ENCODE peak calls at places on chromosomes 12 and 14, in eight cellular contexts. One of them, this sample, is unnamed.

GRCh38 chr14:103898204-103898603 is 30.1 kb upstream of the TDRD9 start:
- DNase-seq in activated CD4-positive, alpha-beta T cell treated with anti-CD3 and anti-CD28 coated beads, Interleukin-2, amount 50 U/mL, for 1 hour: no peak
- DNase-seq in Caco-2: no peak
- DNase-seq in GM19239: no peak
- DNase-seq in A549: no peak
- DNase-seq in GM12892: no peak
- DNase-seq in stimulated activated CD4-positive, alpha-beta T cell treated with anti-CD3 and anti-CD28 coated beads, Interleukin-4, amount 100 ng/mL, for 48 hours: no peak
- DNase-seq in HS-5: no peak
- DNase-seq in this sample: no peak

GRCh38 chr12:119363490-119363889 is 29.0 kb downstream of the CCDC60 start:
- DNase-seq in activated CD4-positive, alpha-beta T cell treated with anti-CD3 and anti-CD28 coated beads, Interleukin-2, amount 50 U/mL, for 1 hour: no peak
- DNase-seq in Caco-2: no peak
- DNase-seq in GM19239: no peak
- DNase-seq in A549: no peak
- DNase-seq in GM12892: no peak
- DNase-seq in stimulated activated CD4-positive, alpha-beta T cell treated with anti-CD3 and anti-CD28 coated beads, Interleukin-4, amount 100 ng/mL, for 48 hours: no peak
- DNase-seq in HS-5: no peak
- DNase-seq in this sample: no peak

GRCh38 chr12:41983896-41984295 is 160.8 kb downstream of the GXYLT1 start:
- DNase-seq in activated CD4-positive, alpha-beta T cell treated with anti-CD3 and anti-CD28 coated beads, Interleukin-2, amount 50 U/mL, for 1 hour: no peak
- DNase-seq in Caco-2: no peak
- DNase-seq in GM19239: no peak
- DNase-seq in A549: no peak
- DNase-seq in GM12892: no peak
- DNase-seq in stimulated activated CD4-positive, alpha-beta T cell treated with anti-CD3 and anti-CD28 coated beads, Interleukin-4, amount 100 ng/mL, for 48 hours: no peak
- DNase-seq in HS-5: no peak
- DNase-seq in this sample: no peak

GRCh38 chr12:51388826-51389225 is 2.4 kb downstream of the GALNT6 start:
- DNase-seq in activated CD4-positive, alpha-beta T cell treated with anti-CD3 and anti-CD28 coated beads, Interleukin-2, amount 50 U/mL, for 1 hour: no peak
- DNase-seq in Caco-2: no peak
- DNase-seq in GM19239: no peak
- DNase-seq in A549: no peak
- DNase-seq in GM12892: no peak
- DNase-seq in stimulated activated CD4-positive, alpha-beta T cell treated with anti-CD3 and anti-CD28 coated beads, Interleukin-4, amount 100 ng/mL, for 48 hours: no peak
- DNase-seq in HS-5: no peak
- DNase-seq in this sample: no peak

GRCh38 chr12:113831016-113831415 is 135.1 kb downstream of the RBM19 start:
- DNase-seq in activated CD4-positive, alpha-beta T cell treated with anti-CD3 and anti-CD28 coated beads, Interleukin-2, amount 50 U/mL, for 1 hour: no peak
- DNase-seq in Caco-2: no peak
- DNase-seq in GM19239: no peak
- DNase-seq in A549: no peak
- DNase-seq in GM12892: no peak
- DNase-seq in stimulated activated CD4-positive, alpha-beta T cell treated with anti-CD3 and anti-CD28 coated beads, Interleukin-4, amount 100 ng/mL, for 48 hours: no peak
- DNase-seq in HS-5: peak
- DNase-seq in this sample: no peak

GRCh38 chr12:102114212-102114611 is 5.7 kb downstream of the NUP37 start:
- DNase-seq in activated CD4-positive, alpha-beta T cell treated with anti-CD3 and anti-CD28 coated beads, Interleukin-2, amount 50 U/mL, for 1 hour: no peak
- DNase-seq in Caco-2: no peak
- DNase-seq in GM19239: no peak
- DNase-seq in A549: no peak
- DNase-seq in GM12892: no peak
- DNase-seq in stimulated activated CD4-positive, alpha-beta T cell treated with anti-CD3 and anti-CD28 coated beads, Interleukin-4, amount 100 ng/mL, for 48 hours: no peak
- DNase-seq in HS-5: no peak
- DNase-seq in this sample: no peak

GRCh38 chr12:94057262-94058151 is 90.9 kb upstream of the PLXNC1 start:
- DNase-seq in activated CD4-positive, alpha-beta T cell treated with anti-CD3 and anti-CD28 coated beads, Interleukin-2, amount 50 U/mL, for 1 hour: no peak
- DNase-seq in Caco-2: peak
- DNase-seq in GM19239: no peak
- DNase-seq in A549: no peak
- DNase-seq in GM12892: no peak
- DNase-seq in stimulated activated CD4-positive, alpha-beta T cell treated with anti-CD3 and anti-CD28 coated beads, Interleukin-4, amount 100 ng/mL, for 48 hours: no peak
- DNase-seq in HS-5: no peak
- DNase-seq in this sample: no peak

GRCh38 chr12:25970916-25971674 is 12.6 kb downstream of the RASSF8 start:
- DNase-seq in activated CD4-positive, alpha-beta T cell treated with anti-CD3 and anti-CD28 coated beads, Interleukin-2, amount 50 U/mL, for 1 hour: no peak
- DNase-seq in Caco-2: no peak
- DNase-seq in GM19239: no peak
- DNase-seq in A549: no peak
- DNase-seq in GM12892: no peak
- DNase-seq in stimulated activated CD4-positive, alpha-beta T cell treated with anti-CD3 and anti-CD28 coated beads, Interleukin-4, amount 100 ng/mL, for 48 hours: no peak
- DNase-seq in HS-5: no peak
- DNase-seq in this sample: no peak

GRCh38 chr14:105005929-105006830 is 14.7 kb downstream of the CDCA4 start:
- DNase-seq in activated CD4-positive, alpha-beta T cell treated with anti-CD3 and anti-CD28 coated beads, Interleukin-2, amount 50 U/mL, for 1 hour: no peak
- DNase-seq in Caco-2: no peak
- DNase-seq in GM19239: no peak
- DNase-seq in A549: no peak
- DNase-seq in GM12892: no peak
- DNase-seq in stimulated activated CD4-positive, alpha-beta T cell treated with anti-CD3 and anti-CD28 coated beads, Interleukin-4, amount 100 ng/mL, for 48 hours: no peak
- DNase-seq in HS-5: no peak
- DNase-seq in this sample: no peak

GRCh38 chr12:89251326-89252237 is 100.7 kb downstream of the DUSP6 start:
- DNase-seq in activated CD4-positive, alpha-beta T cell treated with anti-CD3 and anti-CD28 coated beads, Interleukin-2, amount 50 U/mL, for 1 hour: no peak
- DNase-seq in Caco-2: no peak
- DNase-seq in GM19239: no peak
- DNase-seq in A549: no peak
- DNase-seq in GM12892: no peak
- DNase-seq in stimulated activated CD4-positive, alpha-beta T cell treated with anti-CD3 and anti-CD28 coated beads, Interleukin-4, amount 100 ng/mL, for 48 hours: no peak
- DNase-seq in HS-5: no peak
- DNase-seq in this sample: no peak

GRCh38 chr14:37824936-37825698 is 229.7 kb downstream of the TTC6 start:
- DNase-seq in activated CD4-positive, alpha-beta T cell treated with anti-CD3 and anti-CD28 coated beads, Interleukin-2, amount 50 U/mL, for 1 hour: no peak
- DNase-seq in Caco-2: no peak
- DNase-seq in GM19239: no peak
- DNase-seq in A549: no peak
- DNase-seq in GM12892: no peak
- DNase-seq in stimulated activated CD4-positive, alpha-beta T cell treated with anti-CD3 and anti-CD28 coated beads, Interleukin-4, amount 100 ng/mL, for 48 hours: no peak
- DNase-seq in HS-5: no peak
- DNase-seq in this sample: no peak

GRCh38 chr14:69580009-69580577 is 5.4 kb upstream of the CCDC177 start:
- DNase-seq in activated CD4-positive, alpha-beta T cell treated with anti-CD3 and anti-CD28 coated beads, Interleukin-2, amount 50 U/mL, for 1 hour: no peak
- DNase-seq in Caco-2: peak
- DNase-seq in GM19239: no peak
- DNase-seq in A549: peak
- DNase-seq in GM12892: no peak
- DNase-seq in stimulated activated CD4-positive, alpha-beta T cell treated with anti-CD3 and anti-CD28 coated beads, Interleukin-4, amount 100 ng/mL, for 48 hours: no peak
- DNase-seq in HS-5: no peak
- DNase-seq in this sample: no peak

GRCh38 chr12:9634177-9634803 is 26.6 kb upstream of the KLRB1 start:
- DNase-seq in activated CD4-positive, alpha-beta T cell treated with anti-CD3 and anti-CD28 coated beads, Interleukin-2, amount 50 U/mL, for 1 hour: peak
- DNase-seq in Caco-2: no peak
- DNase-seq in GM19239: peak
- DNase-seq in A549: peak
- DNase-seq in GM12892: no peak
- DNase-seq in stimulated activated CD4-positive, alpha-beta T cell treated with anti-CD3 and anti-CD28 coated beads, Interleukin-4, amount 100 ng/mL, for 48 hours: peak
- DNase-seq in HS-5: peak
- DNase-seq in this sample: peak

GRCh38 chr14:55107766-55108554 is 21.1 kb upstream of the LGALS3 start:
- DNase-seq in activated CD4-positive, alpha-beta T cell treated with anti-CD3 and anti-CD28 coated beads, Interleukin-2, amount 50 U/mL, for 1 hour: peak
- DNase-seq in Caco-2: peak
- DNase-seq in GM19239: no peak
- DNase-seq in A549: peak
- DNase-seq in GM12892: no peak
- DNase-seq in stimulated activated CD4-positive, alpha-beta T cell treated with anti-CD3 and anti-CD28 coated beads, Interleukin-4, amount 100 ng/mL, for 48 hours: no peak
- DNase-seq in HS-5: no peak
- DNase-seq in this sample: peak

GRCh38 chr12:2582631-2583616 is 211.8 kb upstream of the FKBP4 start:
- DNase-seq in activated CD4-positive, alpha-beta T cell treated with anti-CD3 and anti-CD28 coated beads, Interleukin-2, amount 50 U/mL, for 1 hour: peak
- DNase-seq in Caco-2: peak
- DNase-seq in GM19239: peak
- DNase-seq in A549: peak
- DNase-seq in GM12892: peak
- DNase-seq in stimulated activated CD4-positive, alpha-beta T cell treated with anti-CD3 and anti-CD28 coated beads, Interleukin-4, amount 100 ng/mL, for 48 hours: peak
- DNase-seq in HS-5: no peak
- DNase-seq in this sample: peak

GRCh38 chr14:102923201-102923919 is 897 bp downstream of the AMN start:
- DNase-seq in activated CD4-positive, alpha-beta T cell treated with anti-CD3 and anti-CD28 coated beads, Interleukin-2, amount 50 U/mL, for 1 hour: no peak
- DNase-seq in Caco-2: no peak
- DNase-seq in GM19239: no peak
- DNase-seq in A549: no peak
- DNase-seq in GM12892: no peak
- DNase-seq in stimulated activated CD4-positive, alpha-beta T cell treated with anti-CD3 and anti-CD28 coated beads, Interleukin-4, amount 100 ng/mL, for 48 hours: no peak
- DNase-seq in HS-5: no peak
- DNase-seq in this sample: no peak

GRCh38 chr14:22838631-22839041 is 2.3 kb downstream of the MMP14 start:
- DNase-seq in activated CD4-positive, alpha-beta T cell treated with anti-CD3 and anti-CD28 coated beads, Interleukin-2, amount 50 U/mL, for 1 hour: no peak
- DNase-seq in Caco-2: no peak
- DNase-seq in GM19239: no peak
- DNase-seq in A549: no peak
- DNase-seq in GM12892: no peak
- DNase-seq in stimulated activated CD4-positive, alpha-beta T cell treated with anti-CD3 and anti-CD28 coated beads, Interleukin-4, amount 100 ng/mL, for 48 hours: no peak
- DNase-seq in HS-5: no peak
- DNase-seq in this sample: no peak

This sample was measured in stimulated activated effector memory CD8-positive, alpha-beta T cell treated with anti-CD3 and anti-CD28 coated beads, Interleukin-12 subunit alpha, Interleukin-12 subunit beta, amount 100 ng/mL, for 72 hours.